ENCODE peak calls at places on chromosomes 3 and 15, in nine cellular contexts. One of them, this sample, is unnamed.

GRCh38 chr3:55527381-55527780 is 40.3 kb upstream of the WNT5A start:
- DNase-seq in neural progenitor cell: no peak
- DNase-seq in colonic mucosa: no peak
- DNase-seq in osteocyte: no peak
- DNase-seq in pancreas: no peak
- DNase-seq in H9: no peak
- DNase-seq in skeletal muscle cell: no peak
- DNase-seq in NB4: no peak
- DNase-seq in RPMI8226: no peak
- DNase-seq in this sample: no peak

GRCh38 chr3:32947466-32948238 is 3.8 kb upstream of the CCR4 start:
- DNase-seq in neural progenitor cell: peak
- DNase-seq in colonic mucosa: peak
- DNase-seq in osteocyte: peak
- DNase-seq in pancreas: peak
- DNase-seq in H9: peak
- DNase-seq in skeletal muscle cell: peak
- DNase-seq in NB4: peak
- DNase-seq in RPMI8226: peak
- DNase-seq in this sample: peak

GRCh38 chr3:193737191-193737751 is 144.3 kb downstream of the OPA1 start:
- DNase-seq in neural progenitor cell: peak
- DNase-seq in colonic mucosa: no peak
- DNase-seq in osteocyte: peak
- DNase-seq in pancreas: no peak
- DNase-seq in H9: no peak
- DNase-seq in skeletal muscle cell: no peak
- DNase-seq in NB4: no peak
- DNase-seq in RPMI8226: no peak
- DNase-seq in this sample: peak

GRCh38 chr3:177776656-177777055 is 579.4 kb upstream of the TBL1XR1 start:
- DNase-seq in neural progenitor cell: no peak
- DNase-seq in colonic mucosa: no peak
- DNase-seq in osteocyte: no peak
- DNase-seq in pancreas: no peak
- DNase-seq in H9: no peak
- DNase-seq in skeletal muscle cell: peak
- DNase-seq in NB4: no peak
- DNase-seq in RPMI8226: peak
- DNase-seq in this sample: peak

GRCh38 chr3:172562881-172563835 is 39.9 kb upstream of the TNFSF10 start:
- DNase-seq in neural progenitor cell: no peak
- DNase-seq in colonic mucosa: peak
- DNase-seq in osteocyte: no peak
- DNase-seq in pancreas: no peak
- DNase-seq in H9: no peak
- DNase-seq in skeletal muscle cell: peak
- DNase-seq in NB4: peak
- DNase-seq in RPMI8226: no peak
- DNase-seq in this sample: no peak

GRCh38 chr15:36688310-36689102 is 109.1 kb downstream of the CDIN1 start:
- DNase-seq in neural progenitor cell: no peak
- DNase-seq in colonic mucosa: no peak
- DNase-seq in osteocyte: no peak
- DNase-seq in pancreas: no peak
- DNase-seq in H9: no peak
- DNase-seq in skeletal muscle cell: no peak
- DNase-seq in NB4: no peak
- DNase-seq in RPMI8226: no peak
- DNase-seq in this sample: no peak

GRCh38 chr3:37114251-37115145 is 59.9 kb downstream of the LRRFIP2 start:
- DNase-seq in neural progenitor cell: no peak
- DNase-seq in colonic mucosa: no peak
- DNase-seq in osteocyte: no peak
- DNase-seq in pancreas: no peak
- DNase-seq in H9: no peak
- DNase-seq in skeletal muscle cell: peak
- DNase-seq in NB4: no peak
- DNase-seq in RPMI8226: no peak
- DNase-seq in this sample: no peak

GRCh38 chr3:96449341-96449740 is 365.1 kb upstream of the EPHA6 start:
- DNase-seq in neural progenitor cell: no peak
- DNase-seq in colonic mucosa: no peak
- DNase-seq in osteocyte: no peak
- DNase-seq in pancreas: no peak
- DNase-seq in H9: no peak
- DNase-seq in skeletal muscle cell: no peak
- DNase-seq in NB4: no peak
- DNase-seq in RPMI8226: no peak
- DNase-seq in this sample: no peak

GRCh38 chr3:195895900-195896360 is 12.4 kb downstream of the TNK2 start:
- DNase-seq in neural progenitor cell: peak
- DNase-seq in colonic mucosa: peak
- DNase-seq in osteocyte: no peak
- DNase-seq in pancreas: peak
- DNase-seq in H9: no peak
- DNase-seq in skeletal muscle cell: no peak
- DNase-seq in NB4: peak
- DNase-seq in RPMI8226: peak
- DNase-seq in this sample: peak

GRCh38 chr3:12343091-12343494 is 54.2 kb downstream of the PPARG start:
- DNase-seq in neural progenitor cell: no peak
- DNase-seq in colonic mucosa: no peak
- DNase-seq in osteocyte: no peak
- DNase-seq in pancreas: no peak
- DNase-seq in H9: no peak
- DNase-seq in skeletal muscle cell: no peak
- DNase-seq in NB4: no peak
- DNase-seq in RPMI8226: no peak
- DNase-seq in this sample: no peak

GRCh38 chr3:99751649-99752048 is 66.0 kb upstream of the CMSS1 start:
- DNase-seq in neural progenitor cell: no peak
- DNase-seq in colonic mucosa: no peak
- DNase-seq in osteocyte: no peak
- DNase-seq in pancreas: no peak
- DNase-seq in H9: no peak
- DNase-seq in skeletal muscle cell: peak
- DNase-seq in NB4: no peak
- DNase-seq in RPMI8226: no peak
- DNase-seq in this sample: no peak

GRCh38 chr15:78282324-78282723 is 17.1 kb downstream of the SKIC8 start:
- DNase-seq in neural progenitor cell: no peak
- DNase-seq in colonic mucosa: no peak
- DNase-seq in osteocyte: no peak
- DNase-seq in pancreas: no peak
- DNase-seq in H9: no peak
- DNase-seq in skeletal muscle cell: no peak
- DNase-seq in NB4: no peak
- DNase-seq in RPMI8226: no peak
- DNase-seq in this sample: no peak

GRCh38 chr15:77305953-77306352 is 114.0 kb downstream of the PEAK1 start:
- DNase-seq in neural progenitor cell: no peak
- DNase-seq in colonic mucosa: no peak
- DNase-seq in osteocyte: no peak
- DNase-seq in pancreas: no peak
- DNase-seq in H9: no peak
- DNase-seq in skeletal muscle cell: no peak
- DNase-seq in NB4: no peak
- DNase-seq in RPMI8226: no peak
- DNase-seq in this sample: no peak

GRCh38 chr3:141302364-141303141 is 65.8 kb upstream of the ZBTB38 start:
- DNase-seq in neural progenitor cell: no peak
- DNase-seq in colonic mucosa: no peak
- DNase-seq in osteocyte: no peak
- DNase-seq in pancreas: no peak
- DNase-seq in H9: no peak
- DNase-seq in skeletal muscle cell: peak
- DNase-seq in NB4: no peak
- DNase-seq in RPMI8226: no peak
- DNase-seq in this sample: no peak

GRCh38 chr3:184568591-184568917 is 7.0 kb downstream of the EPHB3 start:
- DNase-seq in neural progenitor cell: no peak
- DNase-seq in colonic mucosa: no peak
- DNase-seq in osteocyte: no peak
- DNase-seq in pancreas: no peak
- DNase-seq in H9: no peak
- DNase-seq in skeletal muscle cell: no peak
- DNase-seq in NB4: no peak
- DNase-seq in RPMI8226: no peak
- DNase-seq in this sample: no peak

GRCh38 chr3:196949750-196950149 is 7.4 kb upstream of the NCBP2 start:
- DNase-seq in neural progenitor cell: no peak
- DNase-seq in colonic mucosa: no peak
- DNase-seq in osteocyte: no peak
- DNase-seq in pancreas: no peak
- DNase-seq in H9: no peak
- DNase-seq in skeletal muscle cell: no peak
- DNase-seq in NB4: no peak
- DNase-seq in RPMI8226: no peak
- DNase-seq in this sample: no peak

GRCh38 chr3:45066109-45066801 is 40.2 kb downstream of the CLEC3B start:
- DNase-seq in neural progenitor cell: no peak
- DNase-seq in colonic mucosa: peak
- DNase-seq in osteocyte: no peak
- DNase-seq in pancreas: no peak
- DNase-seq in H9: no peak
- DNase-seq in skeletal muscle cell: no peak
- DNase-seq in NB4: no peak
- DNase-seq in RPMI8226: no peak
- DNase-seq in this sample: no peak

GRCh38 chr3:45612918-45613602 is 18.5 kb downstream of the LIMD1 start:
- DNase-seq in neural progenitor cell: no peak
- DNase-seq in colonic mucosa: no peak
- DNase-seq in osteocyte: no peak
- DNase-seq in pancreas: no peak
- DNase-seq in H9: no peak
- DNase-seq in skeletal muscle cell: no peak
- DNase-seq in NB4: no peak
- DNase-seq in RPMI8226: peak
- DNase-seq in this sample: no peak

GRCh38 chr3:132351222-132351806 is 34.1 kb downstream of the ACP3 start:
- DNase-seq in neural progenitor cell: no peak
- DNase-seq in colonic mucosa: no peak
- DNase-seq in osteocyte: no peak
- DNase-seq in pancreas: no peak
- DNase-seq in H9: peak
- DNase-seq in skeletal muscle cell: no peak
- DNase-seq in NB4: no peak
- DNase-seq in RPMI8226: no peak
- DNase-seq in this sample: no peak

GRCh38 chr15:61879219-61879618 is 181.0 kb downstream of the VPS13C start:
- DNase-seq in neural progenitor cell: no peak
- DNase-seq in colonic mucosa: no peak
- DNase-seq in osteocyte: no peak
- DNase-seq in pancreas: no peak
- DNase-seq in H9: no peak
- DNase-seq in skeletal muscle cell: no peak
- DNase-seq in NB4: no peak
- DNase-seq in RPMI8226: no peak
- DNase-seq in this sample: no peak

GRCh38 chr3:150073513-150073912 is 102.8 kb upstream of the PFN2 start:
- DNase-seq in neural progenitor cell: no peak
- DNase-seq in colonic mucosa: no peak
- DNase-seq in osteocyte: no peak
- DNase-seq in pancreas: no peak
- DNase-seq in H9: no peak
- DNase-seq in skeletal muscle cell: no peak
- DNase-seq in NB4: no peak
- DNase-seq in RPMI8226: no peak
- DNase-seq in this sample: no peak

GRCh38 chr3:4824948-4825325 is 154.3 kb upstream of the BHLHE40 start:
- DNase-seq in neural progenitor cell: no peak
- DNase-seq in colonic mucosa: no peak
- DNase-seq in osteocyte: no peak
- DNase-seq in pancreas: no peak
- DNase-seq in H9: no peak
- DNase-seq in skeletal muscle cell: peak
- DNase-seq in NB4: peak
- DNase-seq in RPMI8226: no peak
- DNase-seq in this sample: no peak

GRCh38 chr15:62647195-62647865 is 395.2 kb upstream of the TPM1 start:
- DNase-seq in neural progenitor cell: no peak
- DNase-seq in colonic mucosa: peak
- DNase-seq in osteocyte: peak
- DNase-seq in pancreas: no peak
- DNase-seq in H9: no peak
- DNase-seq in skeletal muscle cell: no peak
- DNase-seq in NB4: peak
- DNase-seq in RPMI8226: peak
- DNase-seq in this sample: no peak

GRCh38 chr3:104909721-104910120 is 457.0 kb upstream of the ALCAM start:
- DNase-seq in neural progenitor cell: no peak
- DNase-seq in colonic mucosa: no peak
- DNase-seq in osteocyte: no peak
- DNase-seq in pancreas: no peak
- DNase-seq in H9: no peak
- DNase-seq in skeletal muscle cell: no peak
- DNase-seq in NB4: no peak
- DNase-seq in RPMI8226: no peak
- DNase-seq in this sample: no peak

GRCh38 chr15:63992300-63992699 is 54.0 kb downstream of the DAPK2 start:
- DNase-seq in neural progenitor cell: no peak
- DNase-seq in colonic mucosa: no peak
- DNase-seq in osteocyte: no peak
- DNase-seq in pancreas: no peak
- DNase-seq in H9: no peak
- DNase-seq in skeletal muscle cell: no peak
- DNase-seq in NB4: no peak
- DNase-seq in RPMI8226: no peak
- DNase-seq in this sample: no peak

GRCh38 chr15:78450285-78450858 is 12.4 kb downstream of the IREB2 start:
- DNase-seq in neural progenitor cell: no peak
- DNase-seq in colonic mucosa: no peak
- DNase-seq in osteocyte: no peak
- DNase-seq in pancreas: no peak
- DNase-seq in H9: no peak
- DNase-seq in skeletal muscle cell: no peak
- DNase-seq in NB4: no peak
- DNase-seq in RPMI8226: no peak
- DNase-seq in this sample: no peak

GRCh38 chr3:50174517-50174895 is 16.9 kb upstream of the GNAT1 start:
- DNase-seq in neural progenitor cell: no peak
- DNase-seq in colonic mucosa: no peak
- DNase-seq in osteocyte: no peak
- DNase-seq in pancreas: no peak
- DNase-seq in H9: no peak
- DNase-seq in skeletal muscle cell: no peak
- DNase-seq in NB4: no peak
- DNase-seq in RPMI8226: no peak
- DNase-seq in this sample: no peak

GRCh38 chr3:149273096-149273751 is 51.6 kb upstream of the CP start:
- DNase-seq in neural progenitor cell: peak
- DNase-seq in colonic mucosa: peak
- DNase-seq in osteocyte: no peak
- DNase-seq in pancreas: no peak
- DNase-seq in H9: peak
- DNase-seq in skeletal muscle cell: peak
- DNase-seq in NB4: peak
- DNase-seq in RPMI8226: peak
- DNase-seq in this sample: peak

GRCh38 chr3:45100998-45101407 is 45.2 kb downstream of the CDCP1 start:
- DNase-seq in neural progenitor cell: no peak
- DNase-seq in colonic mucosa: no peak
- DNase-seq in osteocyte: no peak
- DNase-seq in pancreas: no peak
- DNase-seq in H9: no peak
- DNase-seq in skeletal muscle cell: peak
- DNase-seq in NB4: peak
- DNase-seq in RPMI8226: no peak
- DNase-seq in this sample: no peak

GRCh38 chr15:51623386-51623938 is 891 bp upstream of the DMXL2 start:
- DNase-seq in neural progenitor cell: no peak
- DNase-seq in colonic mucosa: peak
- DNase-seq in osteocyte: no peak
- DNase-seq in pancreas: peak
- DNase-seq in H9: no peak
- DNase-seq in skeletal muscle cell: no peak
- DNase-seq in NB4: peak
- DNase-seq in RPMI8226: peak
- DNase-seq in this sample: no peak

GRCh38 chr15:81023483-81024264 is 23.0 kb downstream of the TLNRD1 start:
- DNase-seq in neural progenitor cell: no peak
- DNase-seq in colonic mucosa: peak
- DNase-seq in osteocyte: no peak
- DNase-seq in pancreas: peak
- DNase-seq in H9: no peak
- DNase-seq in skeletal muscle cell: peak
- DNase-seq in NB4: peak
- DNase-seq in RPMI8226: peak
- DNase-seq in this sample: peak

This sample was measured in endodermal cell.